ENCODE peak calls at places on chromosomes 13 and 19, in five cellular contexts. One of them, this sample, is unnamed.
A peak's percentile ranks its signal among the peaks of the same experiment; 100 is the strongest.

GRCh38 chr13:77448689-77449088 is 86.8 kb upstream of the SCEL start:
- DNase-seq in breast epithelium: no peak
- DNase-seq in aorta: peak; percentile 59
- DNase-seq in CD8-positive, alpha-beta memory T cell: no peak
- DNase-seq in lung: no peak
- DNase-seq in this sample: no peak

GRCh38 chr13:24911135-24911524 is 147.2 kb downstream of the RNF17 start:
- DNase-seq in breast epithelium: no peak
- DNase-seq in lung: no peak
- DNase-seq in aorta: no peak
- DNase-seq in CD8-positive, alpha-beta memory T cell: no peak
- DNase-seq in this sample: peak; percentile 26

GRCh38 chr13:108213946-108214345 is 1.4 kb downstream of the LIG4 start:
- DNase-seq in lung: no peak
- DNase-seq in CD8-positive, alpha-beta memory T cell: no peak
- DNase-seq in aorta: no peak
- DNase-seq in breast epithelium: no peak
- DNase-seq in this sample: no peak

GRCh38 chr13:28493740-28494536 is 990 bp downstream of the FLT1 start:
- DNase-seq in breast epithelium: no peak
- DNase-seq in lung: no peak
- DNase-seq in CD8-positive, alpha-beta memory T cell: no peak
- DNase-seq in aorta: no peak
- DNase-seq in this sample: no peak

GRCh38 chr19:39865953-39866352 is 19.8 kb upstream of the FBL start:
- DNase-seq in aorta: no peak
- DNase-seq in breast epithelium: no peak
- DNase-seq in lung: no peak
- DNase-seq in CD8-positive, alpha-beta memory T cell: no peak
- DNase-seq in this sample: no peak

GRCh38 chr19:8988204-8988603 is 22.0 kb downstream of the MUC16 start:
- DNase-seq in breast epithelium: no peak
- DNase-seq in aorta: no peak
- DNase-seq in lung: no peak
- DNase-seq in CD8-positive, alpha-beta memory T cell: no peak
- DNase-seq in this sample: no peak

GRCh38 chr13:98468352-98468751 is 108.6 kb downstream of the STK24 start:
- DNase-seq in breast epithelium: no peak
- DNase-seq in CD8-positive, alpha-beta memory T cell: no peak
- DNase-seq in lung: no peak
- DNase-seq in aorta: no peak
- DNase-seq in this sample: no peak

GRCh38 chr19:56423276-56423984 is 19.3 kb downstream of the ZNF583 start:
- DNase-seq in lung: no peak
- DNase-seq in aorta: no peak
- DNase-seq in breast epithelium: no peak
- DNase-seq in CD8-positive, alpha-beta memory T cell: no peak
- DNase-seq in this sample: no peak

GRCh38 chr19:17420267-17420924 is 549 bp downstream of the MVB12A start:
- DNase-seq in lung: no peak
- DNase-seq in CD8-positive, alpha-beta memory T cell: no peak
- DNase-seq in aorta: peak; percentile 78
- DNase-seq in breast epithelium: no peak
- DNase-seq in this sample: no peak

GRCh38 chr19:58519355-58520256 is at the start of gene ZBTB45:
- DNase-seq in lung: peak; percentile 92
- DNase-seq in breast epithelium: peak; percentile 92
- DNase-seq in aorta: peak; percentile 96
- DNase-seq in CD8-positive, alpha-beta memory T cell: peak; percentile 85
- DNase-seq in this sample: peak; percentile 77

GRCh38 chr13:65744761-65745160 is 1485.4 kb downstream of the PCDH9 start:
- DNase-seq in breast epithelium: no peak
- DNase-seq in CD8-positive, alpha-beta memory T cell: no peak
- DNase-seq in aorta: no peak
- DNase-seq in lung: no peak
- DNase-seq in this sample: peak; percentile 11

GRCh38 chr13:52118595-52118994 is 10.3 kb downstream of the NEK5 start:
- DNase-seq in breast epithelium: no peak
- DNase-seq in aorta: no peak
- DNase-seq in CD8-positive, alpha-beta memory T cell: no peak
- DNase-seq in lung: no peak
- DNase-seq in this sample: no peak

GRCh38 chr13:51579676-51580075 is 4.6 kb upstream of the WDFY2 start:
- DNase-seq in aorta: no peak
- DNase-seq in lung: no peak
- DNase-seq in breast epithelium: no peak
- DNase-seq in CD8-positive, alpha-beta memory T cell: no peak
- DNase-seq in this sample: no peak

GRCh38 chr13:24271611-24272451 is 37.5 kb upstream of the C1QTNF9 start:
- DNase-seq in breast epithelium: no peak
- DNase-seq in CD8-positive, alpha-beta memory T cell: peak; percentile 52
- DNase-seq in lung: peak; percentile 69
- DNase-seq in aorta: peak; percentile 83
- DNase-seq in this sample: peak; percentile 45

GRCh38 chr19:12485571-12485970 is 955 bp upstream of the ZNF709 start:
- DNase-seq in lung: no peak
- DNase-seq in breast epithelium: no peak
- DNase-seq in aorta: no peak
- DNase-seq in CD8-positive, alpha-beta memory T cell: no peak
- DNase-seq in this sample: no peak

GRCh38 chr13:28357247-28357825 is 137.6 kb downstream of the FLT1 start:
- DNase-seq in aorta: no peak
- DNase-seq in CD8-positive, alpha-beta memory T cell: no peak
- DNase-seq in lung: no peak
- DNase-seq in breast epithelium: no peak
- DNase-seq in this sample: no peak

GRCh38 chr13:24185591-24186232 is 25.2 kb downstream of the SPATA13 start:
- DNase-seq in aorta: no peak
- DNase-seq in lung: no peak
- DNase-seq in breast epithelium: no peak
- DNase-seq in CD8-positive, alpha-beta memory T cell: no peak
- DNase-seq in this sample: no peak

GRCh38 chr13:101654916-101655315 is 202.4 kb downstream of the ITGBL1 start:
- DNase-seq in aorta: no peak
- DNase-seq in CD8-positive, alpha-beta memory T cell: no peak
- DNase-seq in breast epithelium: no peak
- DNase-seq in lung: no peak
- DNase-seq in this sample: no peak

GRCh38 chr13:20939662-20940061 is 37.1 kb upstream of the XPO4 start:
- DNase-seq in aorta: no peak
- DNase-seq in lung: no peak
- DNase-seq in CD8-positive, alpha-beta memory T cell: no peak
- DNase-seq in breast epithelium: no peak
- DNase-seq in this sample: no peak

GRCh38 chr13:29480893-29481525 is 114.5 kb downstream of the SLC7A1 start:
- DNase-seq in lung: no peak
- DNase-seq in aorta: no peak
- DNase-seq in CD8-positive, alpha-beta memory T cell: no peak
- DNase-seq in breast epithelium: no peak
- DNase-seq in this sample: no peak

GRCh38 chr13:61664821-61665705 is 249.4 kb upstream of the PCDH20 start:
- DNase-seq in breast epithelium: no peak
- DNase-seq in lung: no peak
- DNase-seq in CD8-positive, alpha-beta memory T cell: no peak
- DNase-seq in aorta: no peak
- DNase-seq in this sample: no peak

GRCh38 chr19:45451181-45451849 is 16.5 kb upstream of the FOSB start:
- DNase-seq in CD8-positive, alpha-beta memory T cell: peak; percentile 64
- DNase-seq in breast epithelium: no peak
- DNase-seq in lung: peak; percentile 46
- DNase-seq in aorta: no peak
- DNase-seq in this sample: no peak

GRCh38 chr19:18446811-18447359 is 9.0 kb upstream of the ISYNA1 start:
- DNase-seq in breast epithelium: no peak
- DNase-seq in CD8-positive, alpha-beta memory T cell: no peak
- DNase-seq in lung: no peak
- DNase-seq in aorta: no peak
- DNase-seq in this sample: no peak

GRCh38 chr13:35855531-35856019 is 275.6 kb downstream of the DCLK1 start:
- DNase-seq in CD8-positive, alpha-beta memory T cell: no peak
- DNase-seq in lung: no peak
- DNase-seq in aorta: no peak
- DNase-seq in breast epithelium: no peak
- DNase-seq in this sample: no peak

GRCh38 chr19:871446-872265 is 12.2 kb downstream of the CFD start:
- DNase-seq in CD8-positive, alpha-beta memory T cell: peak; percentile 26
- DNase-seq in aorta: no peak
- DNase-seq in lung: no peak
- DNase-seq in breast epithelium: no peak
- DNase-seq in this sample: no peak

GRCh38 chr13:101611491-101612475 is 159.3 kb downstream of the ITGBL1 start:
- DNase-seq in aorta: no peak
- DNase-seq in lung: no peak
- DNase-seq in CD8-positive, alpha-beta memory T cell: no peak
- DNase-seq in breast epithelium: no peak
- DNase-seq in this sample: no peak

GRCh38 chr19:17061691-17062090 is 13.6 kb downstream of the HAUS8 start:
- DNase-seq in breast epithelium: no peak
- DNase-seq in aorta: no peak
- DNase-seq in CD8-positive, alpha-beta memory T cell: no peak
- DNase-seq in lung: no peak
- DNase-seq in this sample: no peak

GRCh38 chr13:79684426-79684825 is 203.5 kb downstream of the NDFIP2 start:
- DNase-seq in breast epithelium: no peak
- DNase-seq in aorta: no peak
- DNase-seq in CD8-positive, alpha-beta memory T cell: no peak
- DNase-seq in lung: no peak
- DNase-seq in this sample: no peak

GRCh38 chr13:110001622-110002275 is 215.4 kb upstream of the IRS2 start:
- DNase-seq in CD8-positive, alpha-beta memory T cell: no peak
- DNase-seq in aorta: no peak
- DNase-seq in breast epithelium: no peak
- DNase-seq in lung: no peak
- DNase-seq in this sample: no peak

GRCh38 chr19:58305932-58306323 is 751 bp downstream of the ERVK3-1 start:
- DNase-seq in CD8-positive, alpha-beta memory T cell: no peak
- DNase-seq in lung: no peak
- DNase-seq in breast epithelium: no peak
- DNase-seq in aorta: no peak
- DNase-seq in this sample: no peak

GRCh38 chr19:16326401-16327130 is 1.9 kb downstream of the KLF2 start:
- DNase-seq in breast epithelium: no peak
- DNase-seq in aorta: no peak
- DNase-seq in lung: peak; percentile 29
- DNase-seq in CD8-positive, alpha-beta memory T cell: peak; percentile 32
- DNase-seq in this sample: no peak

GRCh38 chr19:2041436-2041685 is 9.7 kb downstream of the MKNK2 start:
- DNase-seq in CD8-positive, alpha-beta memory T cell: no peak
- DNase-seq in lung: no peak
- DNase-seq in aorta: no peak
- DNase-seq in breast epithelium: no peak
- DNase-seq in this sample: no peak

GRCh38 chr19:2043864-2044708 is 7.0 kb downstream of the MKNK2 start:
- DNase-seq in aorta: peak; percentile 50
- DNase-seq in lung: no peak
- DNase-seq in breast epithelium: no peak
- DNase-seq in CD8-positive, alpha-beta memory T cell: no peak
- DNase-seq in this sample: no peak

GRCh38 chr19:2041686-2042484 is 9.2 kb downstream of the MKNK2 start:
- DNase-seq in aorta: peak; percentile 99
- DNase-seq in lung: peak; percentile 97
- DNase-seq in breast epithelium: peak; percentile 99
- DNase-seq in CD8-positive, alpha-beta memory T cell: peak; percentile 100
- DNase-seq in this sample: no peak

GRCh38 chr19:2043269-2043641 is 7.8 kb downstream of the MKNK2 start:
- DNase-seq in aorta: peak; percentile 53
- DNase-seq in breast epithelium: no peak
- DNase-seq in CD8-positive, alpha-beta memory T cell: no peak
- DNase-seq in lung: no peak
- DNase-seq in this sample: no peak

GRCh38 chr19:2042485-2043268 is 8.4 kb downstream of the MKNK2 start:
- DNase-seq in lung: no peak
- DNase-seq in breast epithelium: no peak
- DNase-seq in CD8-positive, alpha-beta memory T cell: no peak
- DNase-seq in aorta: peak; percentile 60
- DNase-seq in this sample: no peak
- H3K4me3 ChIP-seq in lung: no peak overlapping the region
- H3K4me3 ChIP-seq in breast epithelium: peak overlapping the region; percentile 30
- H3K4me3 ChIP-seq in CD8-positive, alpha-beta memory T cell: peak overlapping the region; percentile 61
- H3K4me3 ChIP-seq in aorta: no peak overlapping the region
- H3K4me3 ChIP-seq in this sample: no peak overlapping the region

GRCh38 chr13:26831336-26831908 is 70.8 kb upstream of the GPR12 start:
- DNase-seq in breast epithelium: no peak
- DNase-seq in aorta: no peak
- DNase-seq in CD8-positive, alpha-beta memory T cell: no peak
- DNase-seq in lung: no peak
- DNase-seq in this sample: no peak
- H3K36me3 ChIP-seq in breast epithelium: no peaks in the 10 kb centered on the region
- H3K36me3 ChIP-seq in aorta: no peaks in the 10 kb centered on the region
- H3K36me3 ChIP-seq in CD8-positive, alpha-beta memory T cell: no peaks in the 10 kb centered on the region
- H3K36me3 ChIP-seq in lung: no peaks in the 10 kb centered on the region
- H3K36me3 ChIP-seq in this sample: no peaks in the 10 kb centered on the region

DNA sequence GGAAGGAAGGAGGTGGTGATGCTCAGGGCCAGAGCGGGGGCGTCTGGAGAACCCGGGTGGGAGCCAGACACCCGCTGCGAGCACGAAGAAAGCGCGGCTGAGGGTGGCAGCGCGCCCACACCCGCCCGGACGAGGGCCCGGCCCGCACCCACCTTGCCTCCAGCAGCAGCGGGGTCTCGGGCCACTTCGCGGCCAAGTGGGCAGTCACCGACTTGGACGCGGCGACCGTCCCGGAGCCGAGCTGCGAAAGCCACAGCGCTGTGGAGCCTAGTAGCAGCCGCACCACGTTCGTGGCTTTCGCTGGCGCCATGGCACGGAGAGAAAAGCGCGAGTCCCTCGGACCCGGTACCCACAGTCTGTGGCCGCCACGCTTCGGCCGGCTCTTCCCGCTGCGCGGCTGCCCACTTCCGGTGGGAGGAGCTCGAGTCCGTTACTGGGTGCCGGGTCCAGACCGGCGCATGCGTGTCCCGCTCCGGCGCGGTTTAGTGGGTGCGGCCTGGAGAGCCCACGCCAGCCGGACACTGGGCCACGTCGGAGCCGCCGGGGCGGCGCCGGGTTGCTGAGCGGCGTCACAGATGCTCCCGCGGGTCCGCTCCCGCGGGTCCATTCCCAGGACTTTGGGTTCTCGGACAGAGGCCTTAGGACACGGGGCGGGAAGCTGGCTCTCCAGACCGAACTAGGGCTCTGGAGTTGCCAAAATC is at the start of gene UGGT2:
- DNase-seq in aorta: peak; percentile 96
- DNase-seq in lung: peak; percentile 94
- DNase-seq in breast epithelium: peak; percentile 93
- DNase-seq in CD8-positive, alpha-beta memory T cell: no peak
- DNase-seq in this sample: peak; percentile 73
- H3K4me3 ChIP-seq in aorta: peak within 1 kb of the TSS; percentile 89
- H3K4me3 ChIP-seq in lung: peak within 1 kb of the TSS; percentile 93
- H3K4me3 ChIP-seq in breast epithelium: peak within 1 kb of the TSS; percentile 99
- H3K4me3 ChIP-seq in CD8-positive, alpha-beta memory T cell: no peak within 1 kb of the TSS
- H3K4me3 ChIP-seq in this sample: peak within 1 kb of the TSS; percentile 94

DNA sequence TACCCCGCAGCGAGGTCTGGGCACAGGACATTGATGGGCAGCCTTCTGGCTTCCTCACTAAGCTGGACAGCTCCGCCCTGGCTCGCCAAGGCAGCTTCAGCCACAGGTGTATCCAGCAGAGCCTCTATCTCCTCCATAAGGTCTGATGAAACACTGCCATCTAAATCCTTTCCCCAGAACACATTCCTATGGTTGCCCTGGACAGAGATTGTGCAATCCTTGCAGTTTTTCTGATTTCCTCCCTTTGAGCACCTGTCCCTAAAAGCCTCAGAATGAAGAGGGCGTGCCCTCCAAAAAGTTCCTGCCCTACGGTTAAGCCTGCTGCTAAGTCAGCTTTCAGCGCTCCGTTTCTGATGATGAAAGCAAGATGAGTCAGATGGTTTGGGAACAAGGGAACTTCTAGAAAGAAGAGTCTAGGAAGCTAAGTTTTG is 21.0 kb downstream of the CLEC4M start:
- DNase-seq in breast epithelium: no peak
- DNase-seq in CD8-positive, alpha-beta memory T cell: no peak
- DNase-seq in lung: peak; percentile 62
- DNase-seq in aorta: no peak
- DNase-seq in this sample: no peak
- H3K36me3 ChIP-seq in breast epithelium: no peaks in the 10 kb centered on the region
- H3K36me3 ChIP-seq in CD8-positive, alpha-beta memory T cell: no peaks in the 10 kb centered on the region
- H3K36me3 ChIP-seq in lung: no peaks in the 10 kb centered on the region
- H3K36me3 ChIP-seq in aorta: no peaks in the 10 kb centered on the region
- H3K36me3 ChIP-seq in this sample: no peaks in the 10 kb centered on the region